ENCODE peak calls at places on chromosomes 1 and 21, in six cellular contexts. M is DMS 273 treated with DMSO at 0.1 percent for 48 hours, A is RWPE1, O is T-cell, P is T follicular helper cell, I is Right ventricle myocardium superior. Q is an unnamed sample.

GRCh38 chr1:234724517-234725176 is 114.7 kb upstream of the IRF2BP2 start:
- DNase-seq in M (no peak), A (no peak), O (peak), P (no peak), I (peak), Q (no peak)

GRCh38 chr21:44773291-44773932 is 28.2 kb downstream of the UBE2G2 start:
- DNase-seq in M (no peak), A (no peak), O (no peak), P (no peak), I (no peak), Q (no peak)

GRCh38 chr1:186950547-186950946 is 121.8 kb downstream of the PLA2G4A start:
- DNase-seq in M (no peak), A (peak), O (no peak), P (no peak), I (no peak), Q (no peak)

GRCh38 chr1:227870375-227870774 is 54.9 kb downstream of the PRSS38 start:
- DNase-seq in M (no peak), A (no peak), O (no peak), P (no peak), I (no peak), Q (no peak)

GRCh38 chr1:96259399-96259798 is 462.2 kb upstream of the PTBP2 start:
- DNase-seq in M (no peak), A (no peak), O (no peak), P (no peak), I (no peak), Q (no peak)

GRCh38 chr1:54407957-54408700 is 1.9 kb upstream of the SSBP3 start:
- DNase-seq in M (no peak), A (peak), O (no peak), P (no peak), I (no peak), Q (no peak)

GRCh38 chr1:100988121-100988520 is 37.5 kb downstream of the DPH5 start:
- DNase-seq in M (no peak), A (no peak), O (no peak), P (no peak), I (no peak), Q (no peak)

GRCh38 chr1:172449585-172450523 is 6.0 kb upstream of the PIGC start:
- DNase-seq in M (peak), A (no peak), O (no peak), P (no peak), I (peak), Q (no peak)

GRCh38 chr1:236829085-236829484 is 34.0 kb downstream of the MTR start:
- DNase-seq in M (no peak), A (no peak), O (no peak), P (no peak), I (no peak), Q (no peak)

GRCh38 chr1:41610361-41610760 is 125.9 kb upstream of the EDN2 start:
- DNase-seq in M (no peak), A (no peak), O (no peak), P (no peak), I (no peak), Q (no peak)

GRCh38 chr1:168301664-168302320 is 21.1 kb downstream of the TBX19 start:
- DNase-seq in M (no peak), A (peak), O (no peak), P (no peak), I (no peak), Q (no peak)

GRCh38 chr1:59669752-59670312 is 144.9 kb upstream of the HOOK1 start:
- DNase-seq in M (no peak), A (no peak), O (no peak), P (no peak), I (peak), Q (no peak)

GRCh38 chr21:44858791-44859190 is 14.7 kb downstream of the PTTG1IP start:
- DNase-seq in M (no peak), A (no peak), O (no peak), P (no peak), I (peak), Q (no peak)

GRCh38 chr1:74771913-74772515 is 39.1 kb downstream of the TYW3 start:
- DNase-seq in M (no peak), A (peak), O (no peak), P (no peak), I (no peak), Q (no peak)

GRCh38 chr1:27380766-27381733 is 2.1 kb downstream of the CD164L2 start:
- DNase-seq in M (no peak), A (no peak), O (no peak), P (no peak), I (no peak), Q (no peak)

GRCh38 chr1:208242829-208243521 is 1.2 kb downstream of the PLXNA2 start:
- DNase-seq in M (no peak), A (no peak), O (no peak), P (no peak), I (no peak), Q (no peak)

GRCh38 chr1:44962729-44963128 is 23.7 kb downstream of the EIF2B3 start:
- DNase-seq in M (peak), A (no peak), O (no peak), P (no peak), I (no peak), Q (no peak)

GRCh38 chr21:27759091-27759659 is 792.3 kb upstream of the ADAMTS5 start:
- DNase-seq in M (no peak), A (no peak), O (no peak), P (no peak), I (peak), Q (no peak)

GRCh38 chr1:228098323-228098931 is 4.7 kb downstream of the C1orf35 start:
- DNase-seq in M (no peak), A (no peak), O (no peak), P (no peak), I (peak), Q (no peak)

GRCh38 chr1:212225416-212225815 is 59.8 kb upstream of the PPP2R5A start:
- DNase-seq in M (no peak), A (no peak), O (peak), P (no peak), I (no peak), Q (no peak)

GRCh38 chr1:41503507-41504125 is 19.1 kb upstream of the EDN2 start:
- DNase-seq in M (no peak), A (no peak), O (no peak), P (no peak), I (no peak), Q (no peak)

GRCh38 chr1:56803561-56804156 is 15.5 kb downstream of the FYB2 start:
- DNase-seq in M (peak), A (peak), O (no peak), P (no peak), I (no peak), Q (no peak)

GRCh38 chr1:115051850-115052249 is 22.2 kb downstream of the TSHB start:
- DNase-seq in M (no peak), A (peak), O (no peak), P (no peak), I (no peak), Q (no peak)

GRCh38 chr1:177969825-177970371 is at the start of gene SEC16B:
- DNase-seq in M (no peak), A (no peak), O (no peak), P (no peak), I (no peak), Q (no peak)

GRCh38 chr1:208907785-208908184 is 663.6 kb upstream of the PLXNA2 start:
- DNase-seq in M (no peak), A (no peak), O (no peak), P (no peak), I (no peak), Q (no peak)

GRCh38 chr1:83905315-83905907 is 93.5 kb downstream of the TTLL7 start:
- DNase-seq in M (no peak), A (peak), O (no peak), P (no peak), I (no peak), Q (no peak)

GRCh38 chr1:241608379-241609033 is 31.7 kb downstream of the CHML start:
- DNase-seq in M (no peak), A (peak), O (no peak), P (no peak), I (no peak), Q (no peak)

GRCh38 chr1:108017698-108018097 is 52.7 kb upstream of the VAV3 start:
- DNase-seq in M (no peak), A (peak), O (no peak), P (no peak), I (no peak), Q (no peak)

GRCh38 chr1:37473431-37474050 is 839 bp upstream of the ZC3H12A start:
- DNase-seq in M (no peak), A (peak), O (peak), P (no peak), I (no peak), Q (no peak)

GRCh38 chr1:62841587-62842169 is 57.7 kb downstream of the ATG4C start:
- DNase-seq in M (peak), A (peak), O (peak), P (no peak), I (no peak), Q (no peak)

GRCh38 chr1:30757196-30757949 is at the start of gene LAPTM5:
- DNase-seq in M (no peak), A (no peak), O (peak), P (peak), I (peak), Q (peak)

GRCh38 chr1:91091812-91092211 is 70.0 kb upstream of the ZNF644 start:
- DNase-seq in M (no peak), A (no peak), O (no peak), P (no peak), I (no peak), Q (no peak)

GRCh38 chr21:32359719-32360260 is 33.0 kb downstream of the URB1 start:
- DNase-seq in M (no peak), A (no peak), O (no peak), P (no peak), I (no peak), Q (no peak)

GRCh38 chr1:151641229-151641628 is 29.4 kb downstream of the SNX27 start:
- DNase-seq in M (no peak), A (no peak), O (no peak), P (no peak), I (no peak), Q (no peak)